ENCODE peak calls at places on chromosomes 4 and X, in seven cellular contexts. M, C, B, R, S, U and J are unnamed samples.

GRCh38 chrX:13652256-13653021 is 502 bp upstream of the TCEANC start:
- DNase-seq in S (no peak), U (no peak), R (no peak), B (peak), C (no peak), M (peak), J (no peak)

GRCh38 chrX:29138003-29138402 is 550.8 kb downstream of the IL1RAPL1 start:
- DNase-seq in S (no peak), B (no peak), U (no peak), C (no peak), M (no peak), R (no peak), J (no peak)

GRCh38 chr4:173360587-173361221 is 10.1 kb upstream of the SAP30 start:
- DNase-seq in U (no peak), M (no peak), R (no peak), C (no peak), B (peak), S (no peak), J (peak)

GRCh38 chrX:30649859-30650258 is 3.4 kb upstream of the GK start:
- DNase-seq in C (no peak), S (no peak), B (peak), M (no peak), R (no peak), U (no peak), J (no peak)

GRCh38 chr4:90456891-90457290 is 329.7 kb downstream of the CCSER1 start:
- DNase-seq in U (no peak), S (no peak), B (no peak), M (no peak), C (no peak), R (no peak), J (no peak)

GRCh38 chr4:63786181-63786580 is 623.1 kb downstream of the TECRL start:
- DNase-seq in R (no peak), U (no peak), S (no peak), C (no peak), M (no peak), B (no peak), J (no peak)

GRCh38 chr4:25207997-25208396 is 25.8 kb upstream of the PI4K2B start:
- DNase-seq in C (no peak), B (no peak), U (no peak), M (no peak), R (no peak), S (no peak), J (no peak)

GRCh38 chr4:11773798-11774197 is 345.1 kb upstream of the HS3ST1 start:
- DNase-seq in B (no peak), M (no peak), R (no peak), S (no peak), C (no peak), U (no peak), J (no peak)

GRCh38 chrX:9464435-9465371 is at the start of gene TBL1X:
- DNase-seq in B (no peak), M (peak), R (peak), C (peak), S (peak), U (no peak), J (peak)

GRCh38 chr4:108377021-108377420 is 208.3 kb upstream of the LEF1 start:
- DNase-seq in C (no peak), S (no peak), R (no peak), M (peak), U (no peak), B (no peak), J (no peak)